ENCODE peak calls at places on chromosomes 11 and 22, in four cellular contexts. W is adrenal gland, M is heart left ventricle, V is gastrocnemius medialis. R is an unnamed sample. For H3K4me1, the result is how much of the 10 kb centered on the place peaks cover.

GRCh38 chr11:6911946-6912345 is 8.9 kb upstream of the OR2D3 start:
- DNase-seq in M (no peak), V (no peak), W (no peak), R (no peak)

GRCh38 chr11:45385844-45386243 is 99.7 kb upstream of the SYT13 start:
- DNase-seq in W (no peak), M (no peak), V (no peak), R (no peak)

GRCh38 chr11:17457361-17458104 is 19.1 kb downstream of the ABCC8 start:
- DNase-seq in V (no peak), M (no peak), W (no peak), R (no peak)

GRCh38 chr22:23608583-23608982 is 23.5 kb downstream of the DRICH1 start:
- DNase-seq in W (no peak), M (no peak), V (no peak), R (no peak)

GRCh38 chr11:20067665-20068064 is 92.6 kb downstream of the DBX1 start:
- DNase-seq in M (no peak), W (no peak), V (no peak), R (no peak)

GRCh38 chr11:106091480-106092123 is 14.1 kb downstream of the AASDHPPT start:
- DNase-seq in W (no peak), M (no peak), V (no peak), R (no peak)

GRCh38 chr11:78310500-78310909 is 107.1 kb downstream of the GAB2 start:
- DNase-seq in W (peak), V (peak), M (peak), R (peak)

GRCh38 chr22:25495286-25495685 is 69.2 kb upstream of the GRK3 start:
- DNase-seq in W (no peak), V (no peak), M (no peak), R (no peak)

GRCh38 chr22:43376765-43377485 is 33.8 kb upstream of the SCUBE1 start:
- DNase-seq in M (no peak), W (no peak), V (no peak), R (peak)

GRCh38 chr11:26187639-26188038 is 144.3 kb upstream of the ANO3 start:
- DNase-seq in W (peak), M (no peak), V (peak), R (no peak)

GRCh38 chr11:86068138-86068861 is 584 bp downstream of the PICALM start:
- DNase-seq in W (peak), M (peak), V (peak), R (no peak)

GRCh38 chr11:111081021-111081511 is 164.5 kb upstream of the POU2AF2 start:
- DNase-seq in V (no peak), W (no peak), M (no peak), R (no peak)

GRCh38 chr22:22696104-22696503 is 51.7 kb downstream of the GGTLC2 start:
- DNase-seq in M (no peak), V (no peak), W (peak), R (no peak)

GRCh38 chr22:19719055-19719482 is 4.3 kb upstream of the GP1BB start:
- DNase-seq in W (no peak), M (peak), V (no peak), R (no peak)

GRCh38 chr11:127632546-127632945 is 632.0 kb upstream of the KIRREL3 start:
- DNase-seq in M (no peak), V (no peak), W (no peak), R (no peak)

GRCh38 chr11:72758690-72759389 is 6.6 kb upstream of the ARAP1 start:
- DNase-seq in W (peak), M (peak), V (no peak), R (peak)

GRCh38 chr22:21760640-21761039 is 25.0 kb upstream of the YPEL1 start:
- DNase-seq in W (no peak), V (no peak), M (no peak), R (no peak)

GRCh38 chr11:57172031-57172430 is 9.7 kb upstream of the LRRC55 start:
- DNase-seq in M (no peak), W (no peak), V (no peak), R (no peak)

GRCh38 chr11:130551388-130551787 is 102.9 kb downstream of the ADAMTS15 start:
- DNase-seq in M (no peak), W (no peak), V (no peak), R (no peak)

GRCh38 chr11:2882681-2883110 is 2.9 kb downstream of the CDKN1C start:
- DNase-seq in M (no peak), W (no peak), V (no peak), R (no peak)

GRCh38 chr11:119375629-119376196 is 5.8 kb downstream of the USP2 start:
- DNase-seq in W (peak), V (peak), M (peak), R (peak)

GRCh38 chr22:29936186-29936585 is 53.2 kb downstream of the MTMR3 start:
- DNase-seq in V (no peak), W (no peak), M (no peak), R (no peak)

GRCh38 chr22:29934596-29934995 is 51.6 kb downstream of the MTMR3 start:
- DNase-seq in M (no peak), V (no peak), W (no peak), R (no peak)

GRCh38 chr22:29940526-29940925 is 57.6 kb downstream of the MTMR3 start:
- DNase-seq in V (no peak), W (no peak), M (no peak), R (no peak)

GRCh38 chr22:29933619-29934018 is 50.6 kb downstream of the MTMR3 start:
- DNase-seq in M (no peak), W (no peak), V (no peak), R (no peak)

GRCh38 chr22:29938285-29938693 is 55.3 kb downstream of the MTMR3 start:
- DNase-seq in V (no peak), W (no peak), M (no peak), R (no peak)
- H3K27ac ChIP-seq in V (no peak), W (no peak), M (no peak), R (no peak)

GRCh38 chr11:120928506-120929062 is 95.3 kb upstream of the TBCEL start:
- DNase-seq in V (no peak), W (no peak), M (no peak), R (no peak)
- H3K4me1 ChIP-seq in V (under half), W (under half), M (under half), R (under half)

GRCh38 chr22:49969751-49970527 is 9.4 kb downstream of the PIM3 start:
- DNase-seq in V (peak), M (no peak), W (peak), R (peak)

GRCh38 chr22:49972163-49973017 is 11.8 kb downstream of the PIM3 start:
- DNase-seq in W (peak), M (peak), V (peak), R (peak)

GRCh38 chr22:49973018-49973965 is 12.7 kb downstream of the PIM3 start:
- DNase-seq in W (peak), V (no peak), M (no peak), R (no peak)

GRCh38 chr22:49970528-49971231 is 10.1 kb downstream of the PIM3 start:
- DNase-seq in W (peak), M (peak), V (peak), R (peak)

DNA sequence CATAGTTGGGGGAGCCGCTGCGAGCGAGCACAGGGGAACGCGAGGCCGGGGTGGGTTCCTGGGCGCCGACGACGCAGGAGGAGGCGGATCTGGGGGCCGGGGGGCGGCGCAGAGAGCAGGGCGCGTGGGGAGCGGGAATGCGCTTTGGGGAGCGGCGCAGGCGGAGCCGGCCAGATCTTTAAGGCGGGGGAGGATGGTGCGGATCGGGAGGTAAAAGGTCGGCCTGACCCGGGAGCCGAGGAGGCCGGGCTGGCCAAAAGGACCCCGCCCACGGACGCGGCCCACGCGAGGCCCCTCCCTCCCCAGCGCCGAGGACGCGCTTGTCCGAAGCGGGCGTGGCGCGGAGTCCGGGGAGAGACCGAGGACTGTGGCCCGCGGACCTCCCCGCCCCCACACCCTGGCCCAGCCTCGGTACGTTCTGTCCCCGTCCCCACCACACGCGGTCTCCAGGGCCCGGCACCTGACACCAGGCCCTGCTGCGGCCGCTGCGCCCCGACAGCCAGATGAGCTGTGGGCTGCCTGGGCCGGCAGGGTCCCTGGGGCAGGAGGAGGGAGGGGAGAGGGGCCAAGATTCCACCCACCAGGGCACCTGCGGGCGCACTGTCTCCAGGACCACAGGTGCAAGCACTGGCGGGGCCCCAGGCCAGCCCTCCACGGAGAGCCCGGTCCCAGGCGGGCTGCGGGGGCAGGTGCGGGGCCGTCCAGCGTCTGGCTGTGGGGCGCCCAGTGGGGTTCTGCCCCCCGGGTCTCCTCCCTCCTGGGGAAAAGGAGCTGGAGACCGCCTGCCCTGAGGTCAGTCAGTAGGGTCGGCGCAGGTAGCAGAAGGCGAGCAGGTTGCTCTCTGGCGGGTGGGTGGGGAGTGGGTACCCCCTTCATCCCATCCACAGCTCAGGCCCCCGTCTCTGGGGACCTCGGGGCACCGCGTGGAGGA is 10.9 kb downstream of the PIM3 start:
- DNase-seq in M (peak), W (peak), V (peak), R (peak)
- TF ChIP-seq POLR2A in M (no peak), W (no peak), V (peak), R (no peak)

GRCh38 chr22:31956360-31956759 is 12.0 kb downstream of the YWHAH start:
- DNase-seq in V (no peak), M (no peak), W (no peak), R (no peak)
- H3K27ac ChIP-seq in V (no peak), M (no peak), W (no peak), R (no peak)

GRCh38 chr22:46674367-46674781 is 54.2 kb downstream of the GRAMD4 start:
- DNase-seq in W (peak), V (no peak), M (peak), R (no peak)
- H3K4me1 ChIP-seq in W (under half), V (under half), M (under half), R (under half)